ENCODE peak calls at places on chromosome 5, in seven cellular contexts. P is GM03348; I is T-helper 1 cell; C is SW480; E is stimulated activated naive B cell treated with anti-CD40 and anti-IgM and Interleukin-4, amounts not matched to agents 10 μg/mL and 1 μg/mL and 100 μg/mL, for 72 hours; V is endothelial cell of umbilical vein; D is effector CD4-positive, alpha-beta T cell. S is an unnamed sample.

GRCh38 chr5:147310059-147310704 is 75.4 kb downstream of the STK32A start:
- DNase-seq in P (peak), I (no peak), C (peak), E (no peak), V (peak), D (no peak), S (no peak)

GRCh38 chr5:149697001-149697400 is 33.1 kb upstream of the PPARGC1B start:
- DNase-seq in P (no peak), I (no peak), C (peak), E (no peak), V (no peak), D (no peak), S (no peak)

GRCh38 chr5:107466233-107466769 is 204.4 kb downstream of the EFNA5 start:
- DNase-seq in P (no peak), I (no peak), C (peak), E (no peak), V (peak), D (no peak), S (no peak)

GRCh38 chr5:109961755-109962154 is 272.0 kb downstream of the MAN2A1 start:
- DNase-seq in P (no peak), I (no peak), C (no peak), E (no peak), V (no peak), D (no peak), S (no peak)

GRCh38 chr5:37495668-37496067 is 116.5 kb downstream of the WDR70 start:
- DNase-seq in P (peak), I (no peak), C (no peak), E (no peak), V (no peak), D (no peak), S (no peak)

GRCh38 chr5:59126665-59127354 is 543.9 kb downstream of the RAB3C start:
- DNase-seq in P (no peak), I (peak), C (peak), E (no peak), V (peak), D (no peak), S (no peak)

GRCh38 chr5:94241288-94241651 is 377.1 kb downstream of the KIAA0825 start:
- DNase-seq in P (peak), I (no peak), C (peak), E (no peak), V (no peak), D (no peak), S (no peak)

GRCh38 chr5:90940227-90940995 is 381.8 kb downstream of the ADGRV1 start:
- DNase-seq in P (peak), I (peak), C (peak), E (peak), V (peak), D (peak), S (peak)

GRCh38 chr5:179550511-179551342 is at the start of gene RUFY1:
- DNase-seq in P (peak), I (peak), C (peak), E (peak), V (peak), D (peak), S (peak)

GRCh38 chr5:103216137-103216536 is 42.4 kb upstream of the MACIR start:
- DNase-seq in P (no peak), I (no peak), C (no peak), E (no peak), V (peak), D (no peak), S (no peak)

GRCh38 chr5:175652741-175653663 is 4.9 kb upstream of the HRH2 start:
- DNase-seq in P (no peak), I (peak), C (no peak), E (no peak), V (no peak), D (peak), S (peak)

GRCh38 chr5:174097486-174098185 is 52.1 kb downstream of the NSG2 start:
- DNase-seq in P (no peak), I (no peak), C (peak), E (no peak), V (no peak), D (no peak), S (no peak)

GRCh38 chr5:67026278-67026677 is 170.3 kb downstream of the CD180 start:
- DNase-seq in P (no peak), I (no peak), C (no peak), E (no peak), V (no peak), D (no peak), S (no peak)

GRCh38 chr5:27784317-27784716 is 745.9 kb upstream of the CDH9 start:
- DNase-seq in P (no peak), I (no peak), C (no peak), E (no peak), V (no peak), D (no peak), S (no peak)

GRCh38 chr5:170788626-170789304 is 5.2 kb downstream of the GABRP start:
- DNase-seq in P (no peak), I (no peak), C (no peak), E (no peak), V (peak), D (no peak), S (no peak)

GRCh38 chr5:125668904-125669303 is 754.3 kb upstream of the GRAMD2B start:
- DNase-seq in P (no peak), I (no peak), C (no peak), E (no peak), V (peak), D (no peak), S (no peak)

GRCh38 chr5:103910002-103910401 is 347.4 kb upstream of the NUDT12 start:
- DNase-seq in P (no peak), I (no peak), C (no peak), E (no peak), V (no peak), D (no peak), S (no peak)

GRCh38 chr5:94694671-94695070 is 76.2 kb downstream of the SLF1 start:
- DNase-seq in P (no peak), I (no peak), C (no peak), E (no peak), V (no peak), D (no peak), S (no peak)